ENCODE peak calls at places on chromosomes 12 and 14, in five cellular contexts. Q, T, H, F and A are unnamed samples. For H3K9me3, the result is how much of the 10 kb centered on the place peaks cover.

GRCh38 chr12:113416091-113416754 is 6.0 kb upstream of the SDSL start:
- DNase-seq in Q (no peak), T (no peak), H (no peak), F (no peak), A (no peak)

GRCh38 chr14:22448035-22448904 is 140.8 kb downstream of the DAD1 start:
- DNase-seq in Q (no peak), T (no peak), H (no peak), F (no peak), A (no peak)

GRCh38 chr14:90438841-90439240 is 42.0 kb downstream of the CALM1 start:
- DNase-seq in Q (no peak), T (no peak), H (no peak), F (no peak), A (no peak)

GRCh38 chr12:107779077-107779840 is 4.8 kb downstream of the ASCL4 start:
- DNase-seq in Q (no peak), T (no peak), H (no peak), F (no peak), A (no peak)

GRCh38 chr12:132784580-132784979 is 22.9 kb upstream of the ANKLE2 start:
- DNase-seq in Q (no peak), T (no peak), H (no peak), F (no peak), A (no peak)

GRCh38 chr12:27331299-27331926 is 1.2 kb upstream of the BMAL2 start:
- DNase-seq in Q (no peak), T (no peak), H (peak), F (no peak), A (no peak)

GRCh38 chr12:54036620-54037359 is 3.9 kb downstream of the HOXC5 start:
- DNase-seq in Q (peak), T (no peak), H (no peak), F (peak), A (no peak)

GRCh38 chr14:55807536-55807935 is 227.5 kb downstream of the KTN1 start:
- DNase-seq in Q (no peak), T (no peak), H (no peak), F (no peak), A (no peak)

GRCh38 chr12:45655186-45655585 is 74.3 kb upstream of the ARID2 start:
- DNase-seq in Q (no peak), T (no peak), H (no peak), F (no peak), A (no peak)

GRCh38 chr12:116142936-116143882 is 134.3 kb downstream of the MED13L start:
- DNase-seq in Q (no peak), T (no peak), H (peak), F (no peak), A (no peak)

GRCh38 chr12:2283910-2284309 is 231.1 kb downstream of the CACNA1C start:
- DNase-seq in Q (no peak), T (no peak), H (no peak), F (no peak), A (no peak)

GRCh38 chr14:55846852-55847471 is 267.0 kb downstream of the KTN1 start:
- DNase-seq in Q (no peak), T (no peak), H (no peak), F (peak), A (no peak)

GRCh38 chr12:77120156-77120555 is 54.8 kb upstream of the E2F7 start:
- DNase-seq in Q (no peak), T (no peak), H (peak), F (no peak), A (no peak)

GRCh38 chr14:105498430-105499255 is 7.6 kb downstream of the TEDC1 start:
- DNase-seq in Q (peak), T (no peak), H (no peak), F (no peak), A (no peak)

GRCh38 chr14:58297412-58297761 is 968 bp upstream of the ARID4A start:
- DNase-seq in Q (no peak), T (peak), H (no peak), F (no peak), A (no peak)

GRCh38 chr12:64810831-64811230 is 13.6 kb upstream of the TBC1D30 start:
- DNase-seq in Q (no peak), T (peak), H (no peak), F (no peak), A (no peak)

GRCh38 chr12:45309826-45310626 is 94.1 kb downstream of the ANO6 start:
- DNase-seq in Q (no peak), T (no peak), H (no peak), F (no peak), A (no peak)

GRCh38 chr12:51360315-51360714 is 13.8 kb upstream of the CELA1 start:
- DNase-seq in Q (no peak), T (no peak), H (no peak), F (no peak), A (no peak)

GRCh38 chr12:388547-389137 is 478 bp downstream of the KDM5A start:
- DNase-seq in Q (peak), T (no peak), H (peak), F (no peak), A (no peak)

GRCh38 chr12:55931780-55932545 is 1.0 kb downstream of the DGKA start:
- DNase-seq in Q (peak), T (no peak), H (peak), F (peak), A (no peak)

GRCh38 chr12:49942921-49943662 is 7.4 kb upstream of the AQP2 start:
- DNase-seq in Q (no peak), T (no peak), H (no peak), F (no peak), A (no peak)

GRCh38 chr12:34393086-34393820 is 371.0 kb downstream of the ALG10 start:
- DNase-seq in Q (peak), T (peak), H (no peak), F (peak), A (peak)
- H3K9me3 ChIP-seq in Q (under half), T (half or more), H (under half), F (under half), A (under half)

GRCh38 chr12:105744659-105745058 is 394.1 kb downstream of the NUAK1 start:
- DNase-seq in Q (no peak), T (no peak), H (no peak), F (no peak), A (no peak)

GRCh38 chr12:105754313-105754712 is 384.4 kb downstream of the NUAK1 start:
- DNase-seq in Q (peak), T (no peak), H (no peak), F (no peak), A (no peak)

GRCh38 chr12:105750096-105750495 is 388.7 kb downstream of the NUAK1 start:
- DNase-seq in Q (no peak), T (peak), H (no peak), F (no peak), A (no peak)

DNA sequence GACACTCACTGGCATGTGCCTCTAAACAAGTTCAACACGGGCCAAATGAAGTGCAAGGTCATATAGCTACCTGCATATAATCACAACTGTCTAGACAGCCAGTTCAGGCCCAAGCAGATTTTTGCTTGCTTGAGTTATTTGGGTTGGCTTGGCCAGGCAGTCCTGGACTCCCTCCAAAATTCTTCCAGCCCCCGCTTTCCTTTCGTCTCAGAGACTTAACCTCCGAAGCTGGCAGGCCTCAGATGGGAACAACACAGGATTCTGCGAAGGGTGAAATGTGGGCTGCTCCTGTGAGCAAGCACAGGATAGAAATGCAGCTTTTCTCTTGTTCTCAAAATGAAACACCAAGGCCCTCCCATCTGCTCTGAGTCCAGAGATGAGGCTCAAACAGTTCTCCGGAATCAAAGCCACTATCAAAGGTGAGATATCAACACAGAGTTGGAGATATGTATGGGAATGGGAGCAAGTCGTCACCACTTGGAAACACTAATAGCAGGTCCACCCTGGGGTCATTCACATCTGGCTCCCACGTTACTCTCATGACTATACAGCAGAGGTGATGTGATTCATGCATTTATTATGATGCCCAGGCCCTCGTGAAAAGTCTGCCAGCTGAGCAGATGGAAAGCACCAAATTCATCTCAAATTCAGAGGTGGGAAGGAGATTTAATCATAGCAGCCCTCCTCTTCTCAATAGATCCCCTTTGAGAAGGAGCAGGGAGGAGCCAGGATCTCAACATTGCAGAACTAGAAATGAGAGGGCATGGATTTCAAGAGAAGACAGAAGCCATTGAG is 389.8 kb downstream of the NUAK1 start:
- DNase-seq in Q (no peak), T (no peak), H (peak), F (no peak), A (no peak)
- TF ChIP-seq POLR2AphosphoS5 in Q (no peak), T (no peak), H (no peak), F (no peak), A (no peak)

DNA sequence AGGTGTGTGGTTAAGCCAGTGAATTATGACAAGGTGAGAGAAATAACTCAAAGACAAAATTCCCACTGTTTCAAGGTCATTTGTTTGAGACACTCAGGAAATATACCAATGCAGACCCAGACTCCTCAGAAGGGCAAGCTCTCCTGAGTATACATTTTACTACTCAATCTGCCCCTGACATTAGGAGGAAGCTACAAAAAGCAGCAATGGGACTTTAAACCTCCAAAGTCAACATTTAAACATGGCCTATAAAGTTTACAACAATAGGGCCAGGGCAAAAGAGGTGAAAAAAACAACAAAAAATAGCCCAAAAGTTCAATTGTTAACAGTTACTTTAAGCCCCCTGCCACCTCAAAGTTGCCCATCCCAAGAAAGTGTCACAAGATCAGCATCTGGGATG is 19.5 kb upstream of the PEX5 start:
- DNase-seq in Q (no peak), T (no peak), H (no peak), F (no peak), A (no peak)
- H3K9me3 ChIP-seq in Q (under half), T (under half), H (under half), F (under half), A (under half)

DNA sequence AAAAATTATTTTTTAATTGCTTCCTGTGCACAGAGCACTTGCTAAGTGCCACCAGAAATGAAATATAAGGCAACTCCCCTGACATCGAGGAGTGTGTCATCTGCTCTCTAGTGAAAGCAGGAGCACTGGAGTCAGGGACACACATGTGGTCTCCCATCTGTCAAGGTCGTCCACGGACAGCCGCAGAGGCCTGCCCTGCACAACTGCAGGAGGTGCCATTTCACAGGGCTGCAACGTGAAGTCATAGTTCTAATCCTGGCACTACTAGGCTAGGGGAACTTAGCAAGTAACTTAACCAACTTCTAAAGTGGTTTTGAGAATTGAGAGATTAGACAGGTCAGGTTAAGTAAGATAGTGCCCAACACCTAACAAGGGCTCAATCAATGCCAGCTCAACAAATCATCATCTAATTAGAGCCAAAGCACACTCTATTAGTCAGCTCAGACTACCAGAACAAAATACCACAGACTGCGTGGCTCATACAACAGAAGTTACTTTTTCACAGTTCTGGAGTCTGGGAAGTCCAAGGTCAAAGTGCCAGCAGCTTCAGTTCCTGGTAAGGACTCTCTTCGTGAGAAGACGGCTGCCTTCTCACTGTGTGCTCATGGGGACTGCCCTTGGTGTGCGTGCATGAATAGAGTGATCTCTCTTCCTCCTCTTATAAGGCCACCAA is 30.7 kb downstream of the FOXN3 start:
- DNase-seq in Q (peak), T (no peak), H (peak), F (no peak), A (no peak)
- TF ChIP-seq POLR2AphosphoS5 in Q (no peak), T (no peak), H (no peak), F (no peak), A (no peak)

GRCh38 chr14:19873178-19873577 is 1.8 kb upstream of the OR4K2 start:
- DNase-seq in Q (no peak), T (no peak), H (no peak), F (no peak), A (no peak)

GRCh38 chr14:19874842-19875241 is at the start of gene OR4K2:
- DNase-seq in Q (no peak), T (no peak), H (no peak), F (no peak), A (no peak)

DNA sequence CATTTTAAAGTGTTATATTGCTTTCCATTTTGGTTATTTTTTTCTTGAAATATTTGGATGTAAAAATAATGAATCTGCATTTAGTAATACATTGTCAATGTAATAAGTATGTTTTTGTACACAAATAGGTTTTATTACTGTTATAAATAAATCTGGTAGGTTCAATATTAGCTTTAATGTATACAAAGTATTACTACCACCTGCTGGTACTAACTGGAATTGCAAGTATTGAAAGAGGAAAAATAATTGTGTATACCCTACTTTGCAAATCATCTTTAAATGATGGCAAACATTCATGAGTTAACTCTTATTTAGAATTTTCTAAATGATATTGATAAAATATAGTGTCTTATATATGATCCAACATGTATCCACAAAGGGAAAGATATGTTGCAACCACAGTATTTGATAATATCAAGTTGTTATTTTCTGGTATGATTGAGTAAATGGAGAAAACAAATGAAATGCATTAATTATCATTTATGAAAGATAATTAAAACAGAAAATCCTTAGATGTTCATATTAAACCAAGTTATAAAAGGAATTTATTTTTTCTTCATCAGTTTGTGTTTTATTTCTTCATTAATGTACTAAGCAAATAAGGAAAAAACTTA is 3.2 kb downstream of the OR4K2 start:
- DNase-seq in Q (no peak), T (no peak), H (no peak), F (no peak), A (no peak)
- H3K9me3 ChIP-seq in Q (under half), T (under half), H (under half), F (under half), A (under half)

GRCh38 chr12:19575307-19576243 is 136.3 kb downstream of the AEBP2 start:
- DNase-seq in Q (no peak), T (no peak), H (peak), F (no peak), A (no peak)
- TF ChIP-seq POLR2AphosphoS5 in Q (peak), T (peak), H (peak), F (no peak), A (no peak)